ENCODE peak calls at places on chromosomes 7 and 10, in five cellular contexts. V is hippocampal formation, F is HCEC 1CT, Z is hepatocyte, H is neuronal stem cell. U is an unnamed sample.

GRCh38 chr10:48602401-48603135 is 2.3 kb downstream of the ARHGAP22 start:
- DNase-seq in V (no peak), H (no peak), F (peak), Z (no peak), U (no peak)

GRCh38 chr10:79898597-79899325 is 50.1 kb downstream of the SFTPD start:
- DNase-seq in H (no peak), F (peak), V (no peak), Z (no peak), U (no peak)

GRCh38 chr10:95837783-95838182 is 70.0 kb upstream of the CC2D2B start:
- DNase-seq in V (peak), F (no peak), H (no peak), Z (no peak), U (no peak)

GRCh38 chr10:13555884-13556529 is 27.2 kb upstream of the BEND7 start:
- DNase-seq in V (no peak), F (no peak), Z (no peak), H (no peak), U (no peak)

GRCh38 chr7:2542924-2543871 is 12.1 kb downstream of the BRAT1 start:
- DNase-seq in V (no peak), Z (no peak), F (no peak), H (no peak), U (no peak)

GRCh38 chr7:82284936-82285519 is 158.5 kb downstream of the CACNA2D1 start:
- DNase-seq in H (no peak), F (no peak), V (no peak), Z (no peak), U (no peak)

GRCh38 chr10:119246862-119247549 is 39.6 kb downstream of the GRK5 start:
- DNase-seq in F (peak), Z (no peak), H (no peak), V (no peak), U (no peak)

GRCh38 chr7:122217125-122217524 is 73.1 kb upstream of the AASS start:
- DNase-seq in F (peak), V (no peak), Z (no peak), H (no peak), U (no peak)

GRCh38 chr7:20329389-20330175 is 1.1 kb upstream of the ITGB8 start:
- DNase-seq in F (peak), H (peak), V (peak), Z (peak), U (peak)

GRCh38 chr10:32190890-32191491 is 134.8 kb upstream of the KIF5B start:
- DNase-seq in H (peak), V (no peak), Z (peak), F (peak), U (no peak)

GRCh38 chr10:127971973-127972615 is 65.2 kb downstream of the PTPRE start:
- DNase-seq in F (no peak), H (no peak), Z (no peak), V (no peak), U (no peak)

GRCh38 chr10:62482581-62482980 is 108.4 kb downstream of the ZNF365 start:
- DNase-seq in H (no peak), Z (no peak), V (no peak), F (no peak), U (no peak)

GRCh38 chr7:81299711-81300110 is 380.9 kb upstream of the SEMA3C start:
- DNase-seq in V (no peak), F (no peak), Z (no peak), H (no peak), U (no peak)

GRCh38 chr10:14547826-14548225 is 217.1 kb upstream of the FRMD4A start:
- DNase-seq in F (no peak), H (peak), V (no peak), Z (no peak), U (no peak)

U was measured in head of caudate nucleus.